ENCODE peak calls at places on chromosomes 16 and 17, in five cellular contexts. One of them, this sample, is unnamed.

GRCh38 chr17:27938864-27939263 is 45.7 kb upstream of the LYRM9 start:
- DNase-seq in A673: no peak
- DNase-seq in SK-N-SH: no peak
- DNase-seq in breast epithelium: no peak
- DNase-seq in A549: no peak
- DNase-seq in this sample: no peak

GRCh38 chr16:66520406-66521194 is 29.3 kb downstream of the TK2 start:
- DNase-seq in SK-N-SH: no peak
- DNase-seq in A549: no peak
- DNase-seq in breast epithelium: no peak
- DNase-seq in A673: no peak
- DNase-seq in this sample: no peak

GRCh38 chr17:12637015-12637414 is 28.7 kb upstream of the MYOCD start:
- DNase-seq in A549: peak; percentile 89
- DNase-seq in SK-N-SH: no peak
- DNase-seq in breast epithelium: no peak
- DNase-seq in A673: peak; percentile 37
- DNase-seq in this sample: peak; percentile 6

GRCh38 chr17:66625321-66625767 is 209.6 kb upstream of the CACNG5 start:
- DNase-seq in A673: peak; percentile 70
- DNase-seq in breast epithelium: no peak
- DNase-seq in A549: peak; percentile 67
- DNase-seq in SK-N-SH: peak; percentile 63
- DNase-seq in this sample: peak; percentile 19

GRCh38 chr17:39641883-39642282 is 4.9 kb downstream of the STARD3 start:
- DNase-seq in A549: no peak
- DNase-seq in SK-N-SH: no peak
- DNase-seq in breast epithelium: no peak
- DNase-seq in A673: no peak
- DNase-seq in this sample: no peak

GRCh38 chr17:45749831-45750335 is 34.2 kb upstream of the CRHR1 start:
- DNase-seq in A549: no peak
- DNase-seq in SK-N-SH: no peak
- DNase-seq in A673: no peak
- DNase-seq in breast epithelium: no peak
- DNase-seq in this sample: no peak

GRCh38 chr17:39576187-39576586 is 31.5 kb downstream of the NEUROD2 start:
- DNase-seq in breast epithelium: no peak
- DNase-seq in A549: peak; percentile 41
- DNase-seq in SK-N-SH: peak; percentile 87
- DNase-seq in A673: peak; percentile 48
- DNase-seq in this sample: no peak

GRCh38 chr17:8944748-8945147 is 20.8 kb downstream of the PIK3R5 start:
- DNase-seq in A673: no peak
- DNase-seq in A549: no peak
- DNase-seq in breast epithelium: no peak
- DNase-seq in SK-N-SH: no peak
- DNase-seq in this sample: no peak

GRCh38 chr16:80824623-80825364 is 20.4 kb upstream of the CDYL2 start:
- DNase-seq in SK-N-SH: peak; percentile 38
- DNase-seq in A549: peak; percentile 74
- DNase-seq in breast epithelium: no peak
- DNase-seq in A673: peak; percentile 54
- DNase-seq in this sample: peak; percentile 24

GRCh38 chr17:82594571-82594970 is 53.7 kb downstream of the WDR45B start:
- DNase-seq in breast epithelium: no peak
- DNase-seq in SK-N-SH: peak; percentile 14
- DNase-seq in A549: no peak
- DNase-seq in A673: no peak
- DNase-seq in this sample: no peak

GRCh38 chr17:57017625-57018024 is 39.7 kb downstream of the SCPEP1 start:
- DNase-seq in SK-N-SH: no peak
- DNase-seq in A673: no peak
- DNase-seq in breast epithelium: no peak
- DNase-seq in A549: no peak
- DNase-seq in this sample: no peak

GRCh38 chr17:34852614-34853013 is 108.6 kb downstream of the CCT6B start:
- DNase-seq in breast epithelium: no peak
- DNase-seq in SK-N-SH: no peak
- DNase-seq in A549: peak; percentile 40
- DNase-seq in A673: no peak
- DNase-seq in this sample: no peak

GRCh38 chr17:40317345-40317873 is 8.4 kb downstream of the RARA start:
- DNase-seq in breast epithelium: no peak
- DNase-seq in A549: peak; percentile 86
- DNase-seq in A673: peak; percentile 57
- DNase-seq in SK-N-SH: peak; percentile 68
- DNase-seq in this sample: peak; percentile 67

GRCh38 chr16:66551362-66551761 is 1.0 kb upstream of the CKLF start:
- DNase-seq in SK-N-SH: peak; percentile 64
- DNase-seq in A673: peak; percentile 78
- DNase-seq in A549: peak; percentile 74
- DNase-seq in breast epithelium: no peak
- DNase-seq in this sample: no peak

GRCh38 chr17:38864636-38865398 is 5.0 kb upstream of the LASP1 start:
- DNase-seq in SK-N-SH: no peak
- DNase-seq in A549: peak; percentile 78
- DNase-seq in A673: peak; percentile 50
- DNase-seq in breast epithelium: no peak
- DNase-seq in this sample: peak; percentile 62

GRCh38 chr17:79360196-79360595 is 250.7 kb downstream of the RBFOX3 start:
- DNase-seq in breast epithelium: no peak
- DNase-seq in SK-N-SH: no peak
- DNase-seq in A673: no peak
- DNase-seq in A549: no peak
- DNase-seq in this sample: no peak

GRCh38 chr17:28727727-28728363 is 743 bp upstream of the NEK8 start:
- DNase-seq in SK-N-SH: peak; percentile 61
- DNase-seq in breast epithelium: peak; percentile 67
- DNase-seq in A549: peak; percentile 87
- DNase-seq in A673: peak; percentile 69
- DNase-seq in this sample: peak; percentile 98

GRCh38 chr16:69860233-69861231 is 90.6 kb upstream of the CLEC18A start:
- DNase-seq in A673: no peak
- DNase-seq in A549: no peak
- DNase-seq in breast epithelium: no peak
- DNase-seq in SK-N-SH: no peak
- DNase-seq in this sample: no peak

DNA sequence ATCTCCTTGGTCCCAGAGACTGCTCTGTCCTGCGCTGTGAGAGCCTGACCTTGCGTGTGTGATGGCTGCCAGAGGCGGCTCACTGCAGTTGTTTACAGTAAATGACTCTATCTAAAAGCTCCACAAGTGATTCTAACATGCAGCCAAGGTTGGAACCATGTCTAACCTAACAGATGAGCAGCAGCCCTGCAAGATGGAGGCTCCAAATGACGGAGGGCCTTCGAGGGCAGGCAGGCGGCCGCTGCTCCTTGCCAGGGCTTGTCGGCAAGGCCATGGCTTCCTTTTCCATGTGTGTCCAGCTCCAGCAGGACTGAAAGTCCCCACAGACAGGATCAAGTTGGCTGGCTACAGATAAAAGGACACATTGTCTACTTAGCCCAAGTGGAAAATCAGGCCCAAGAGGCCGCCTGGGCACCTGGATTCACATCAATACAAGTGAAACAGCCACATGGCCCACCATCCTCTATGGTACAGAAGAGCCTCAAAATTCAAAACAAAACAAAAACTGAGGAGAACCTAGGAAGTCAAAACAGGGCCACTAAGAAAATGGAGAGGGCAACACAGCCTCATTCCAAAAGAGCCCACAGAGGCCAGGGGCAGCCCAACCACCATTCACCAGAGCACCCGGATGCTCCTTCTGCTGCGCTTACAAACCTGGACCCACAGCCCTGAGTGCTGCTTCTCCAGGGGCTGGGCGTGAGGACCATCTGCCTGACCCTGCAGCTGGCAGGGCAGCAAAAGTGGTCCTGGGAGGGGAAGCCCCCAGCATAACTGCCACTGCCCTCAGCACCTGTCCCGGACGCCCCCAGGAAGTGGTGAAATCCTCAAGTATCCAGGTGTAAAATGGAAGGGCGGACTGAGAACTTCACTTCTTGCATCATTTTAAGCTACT is 65.0 kb downstream of the AMFR start:
- DNase-seq in A549: no peak
- DNase-seq in breast epithelium: no peak
- DNase-seq in A673: no peak
- DNase-seq in SK-N-SH: peak; percentile 11
- DNase-seq in this sample: no peak
- H3K27ac ChIP-seq in A549: no peak overlapping the region
- H3K27ac ChIP-seq in breast epithelium: no peak overlapping the region
- H3K27ac ChIP-seq in A673: no peak overlapping the region
- H3K27ac ChIP-seq in SK-N-SH: no peak overlapping the region
- H3K27ac ChIP-seq in this sample: no peak overlapping the region

DNA sequence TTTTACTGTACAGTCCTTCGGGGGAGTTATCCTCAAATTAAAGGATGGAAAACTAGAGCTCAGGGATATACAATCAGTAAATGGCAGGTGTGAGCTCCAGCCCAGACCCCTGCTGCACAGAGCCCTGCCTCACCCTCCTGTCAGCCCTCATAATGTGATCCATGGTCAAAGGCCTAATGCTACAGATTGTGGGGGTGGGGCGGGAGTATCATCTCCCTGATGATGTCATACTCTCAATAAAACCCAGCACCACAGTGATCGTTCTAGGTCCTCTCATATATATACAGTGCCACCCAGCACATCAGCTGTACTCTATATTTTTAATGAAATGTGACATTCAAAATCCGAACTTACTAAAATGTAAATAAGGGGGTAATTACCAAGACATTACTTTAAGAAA is 61.5 kb downstream of the SLC39A11 start:
- DNase-seq in SK-N-SH: no peak
- DNase-seq in A673: no peak
- DNase-seq in breast epithelium: no peak
- DNase-seq in A549: no peak
- DNase-seq in this sample: no peak
- H3K27ac ChIP-seq in SK-N-SH: no peak overlapping the region
- H3K27ac ChIP-seq in A673: no peak overlapping the region
- H3K27ac ChIP-seq in breast epithelium: no peak overlapping the region
- H3K27ac ChIP-seq in A549: peak overlapping the region; percentile 49
- H3K27ac ChIP-seq in this sample: no peak overlapping the region

GRCh38 chr16:2915196-2915929 is 3.6 kb downstream of the FLYWCH1 start:
- DNase-seq in SK-N-SH: no peak
- DNase-seq in breast epithelium: no peak
- DNase-seq in A673: no peak
- DNase-seq in A549: no peak
- DNase-seq in this sample: no peak
- H3K27ac ChIP-seq in SK-N-SH: no peak overlapping the region
- H3K27ac ChIP-seq in breast epithelium: no peak overlapping the region
- H3K27ac ChIP-seq in A673: peak overlapping the region; percentile 71
- H3K27ac ChIP-seq in A549: peak overlapping the region; percentile 75
- H3K27ac ChIP-seq in this sample: peak overlapping the region; percentile 61

GRCh38 chr16:11329080-11329491 is 16.2 kb upstream of the RMI2 start:
- DNase-seq in A673: peak; percentile 54
- DNase-seq in SK-N-SH: no peak
- DNase-seq in A549: no peak
- DNase-seq in breast epithelium: no peak
- DNase-seq in this sample: no peak
- H3K27ac ChIP-seq in A673: peak overlapping the region; percentile 82
- H3K27ac ChIP-seq in SK-N-SH: peak overlapping the region; percentile 65
- H3K27ac ChIP-seq in A549: peak overlapping the region; percentile 90
- H3K27ac ChIP-seq in breast epithelium: no peak overlapping the region
- H3K27ac ChIP-seq in this sample: no peak overlapping the region

GRCh38 chr16:27316038-27316680 is 2.4 kb downstream of the IL4R start:
- DNase-seq in breast epithelium: peak; percentile 38
- DNase-seq in A549: no peak
- DNase-seq in A673: no peak
- DNase-seq in SK-N-SH: no peak
- DNase-seq in this sample: no peak

GRCh38 chr16:27315333-27316037 is 1.7 kb downstream of the IL4R start:
- DNase-seq in breast epithelium: peak; percentile 44
- DNase-seq in SK-N-SH: no peak
- DNase-seq in A549: peak; percentile 55
- DNase-seq in A673: no peak
- DNase-seq in this sample: peak; percentile 96

GRCh38 chr16:27313422-27314160 is at the start of gene IL4R:
- DNase-seq in breast epithelium: peak; percentile 81
- DNase-seq in A549: peak; percentile 80
- DNase-seq in A673: peak; percentile 42
- DNase-seq in SK-N-SH: peak; percentile 74
- DNase-seq in this sample: peak; percentile 70

GRCh38 chr16:27314161-27314723 is 468 bp downstream of the IL4R start:
- DNase-seq in SK-N-SH: peak; percentile 39
- DNase-seq in A673: peak; percentile 28
- DNase-seq in A549: peak; percentile 68
- DNase-seq in breast epithelium: peak; percentile 66
- DNase-seq in this sample: peak; percentile 95

DNA sequence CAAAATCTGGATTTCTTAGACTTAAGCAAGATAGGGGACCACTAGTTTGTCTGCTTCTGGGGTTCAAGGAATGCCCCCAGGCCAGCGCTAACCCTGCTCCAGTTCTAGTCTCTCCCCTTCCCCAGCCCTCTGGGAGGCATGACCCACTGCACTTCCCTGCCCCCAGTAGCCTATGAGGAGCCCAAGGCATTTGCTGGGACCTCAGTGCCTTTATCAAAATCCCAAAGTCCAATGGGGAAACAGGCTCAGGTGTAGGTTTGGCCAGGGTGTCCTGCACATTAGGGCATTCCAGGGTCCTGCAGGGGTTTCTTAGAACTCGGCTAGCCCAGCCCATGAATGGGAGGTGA is 1.2 kb downstream of the IL4R start:
- DNase-seq in breast epithelium: no peak
- DNase-seq in SK-N-SH: no peak
- DNase-seq in A549: no peak
- DNase-seq in A673: no peak
- DNase-seq in this sample: no peak
- H3K27ac ChIP-seq in breast epithelium: peak overlapping the region; percentile 97
- H3K27ac ChIP-seq in SK-N-SH: no peak overlapping the region
- H3K27ac ChIP-seq in A549: peak overlapping the region; percentile 96
- H3K27ac ChIP-seq in A673: no peak overlapping the region
- H3K27ac ChIP-seq in this sample: peak overlapping the region; percentile 89

This sample was measured in mammary epithelial cell.